ENCODE peak calls at places on chromosomes 11 and 22, in six cellular contexts. Q is GM12878, I is K562, Y is H1, N is HepG2, W is GM12892. C is an unnamed sample.

GRCh38 chr11:117600261-117600783 is 196.7 kb downstream of the DSCAML1 start:
- DNase-seq in Y (no peak), N (no peak), W (no peak), I (no peak), Q (no peak), C (no peak)

GRCh38 chr22:42883970-42884369 is 26.9 kb upstream of the ARFGAP3 start:
- DNase-seq in Q (no peak), Y (no peak), N (no peak), I (no peak), W (no peak), C (no peak)

GRCh38 chr11:304915-305833 is 2.4 kb upstream of the IFITM2 start:
- DNase-seq in W (no peak), Y (no peak), N (peak), Q (no peak), I (peak), C (no peak)

GRCh38 chr22:19478086-19478392 is 954 bp downstream of the UFD1 start:
- DNase-seq in Q (no peak), W (no peak), I (no peak), Y (no peak), N (no peak), C (no peak)

GRCh38 chr22:17237031-17237668 is 17.9 kb upstream of the ADA2 start:
- DNase-seq in W (peak), Q (peak), N (no peak), Y (no peak), I (no peak), C (peak)

GRCh38 chr11:13261600-13262061 is 16.0 kb upstream of the BMAL1 start:
- DNase-seq in N (no peak), Q (no peak), W (no peak), I (no peak), Y (no peak), C (no peak)

GRCh38 chr11:123519055-123519796 is 89.2 kb downstream of the GRAMD1B start:
- DNase-seq in Q (no peak), Y (no peak), I (no peak), N (no peak), W (no peak), C (no peak)

GRCh38 chr11:134879341-134879740 is 467.3 kb upstream of the B3GAT1 start:
- DNase-seq in Y (no peak), Q (no peak), N (no peak), I (no peak), W (no peak), C (no peak)

GRCh38 chr22:44701824-44702478 is at the start of gene PRR5:
- DNase-seq in I (peak), Q (no peak), Y (no peak), N (peak), W (peak), C (peak)

GRCh38 chr11:72617080-72617744 is 57.0 kb downstream of the PDE2A start:
- DNase-seq in N (no peak), Y (no peak), W (no peak), I (no peak), Q (no peak), C (no peak)

GRCh38 chr11:126596474-126596873 is 241.0 kb downstream of the ST3GAL4 start:
- DNase-seq in I (no peak), N (no peak), W (no peak), Q (no peak), Y (no peak), C (no peak)

GRCh38 chr11:105265859-105266258 is 126.3 kb upstream of the CARD18 start:
- DNase-seq in W (no peak), I (no peak), N (no peak), Q (no peak), Y (no peak), C (no peak)

GRCh38 chr11:12755510-12755909 is 81.3 kb downstream of the TEAD1 start:
- DNase-seq in Y (no peak), Q (no peak), W (no peak), N (no peak), I (no peak), C (no peak)

GRCh38 chr11:9802291-9802861 is 138.5 kb downstream of the SWAP70 start:
- DNase-seq in Y (no peak), Q (no peak), W (no peak), N (no peak), I (no peak), C (no peak)

DNA sequence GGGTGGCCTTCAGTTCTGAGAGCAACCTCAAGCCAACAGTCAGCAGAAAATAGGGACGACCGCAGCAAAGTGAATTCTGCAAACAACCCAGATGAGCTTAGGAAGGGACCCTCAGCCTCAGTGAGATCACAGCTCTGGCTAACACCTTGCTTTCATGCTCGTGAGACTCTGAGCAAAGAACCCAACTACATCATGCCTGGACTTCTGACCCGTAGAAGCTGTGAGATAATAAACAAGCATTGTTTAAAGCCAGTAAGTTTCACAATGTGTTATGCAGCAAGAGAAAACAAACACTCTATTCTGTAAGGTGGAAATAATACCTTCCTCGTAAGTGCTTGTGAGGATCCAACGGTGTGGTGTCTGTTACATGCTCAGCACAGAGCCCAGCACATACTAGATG is 433.5 kb downstream of the BUD13 start:
- DNase-seq in N (peak), I (no peak), Y (no peak), Q (no peak), W (no peak), C (no peak)
- TF ChIP-seq TAF1 in N (no peak), I (no peak), Y (no peak), Q (no peak), W (no peak), C (no peak)

GRCh38 chr11:74639533-74639932 is 47.2 kb downstream of the POLD3 start:
- DNase-seq in W (no peak), N (no peak), Q (no peak), I (peak), Y (no peak), C (no peak)

GRCh38 chr11:74642912-74643311 is 50.5 kb downstream of the POLD3 start:
- DNase-seq in Y (no peak), I (no peak), W (no peak), Q (no peak), N (no peak), C (no peak)

GRCh38 chr11:74641905-74642304 is 49.5 kb downstream of the POLD3 start:
- DNase-seq in Q (no peak), W (no peak), Y (no peak), N (no peak), I (no peak), C (no peak)

GRCh38 chr11:74644084-74644483 is 51.7 kb downstream of the POLD3 start:
- DNase-seq in W (no peak), Q (no peak), Y (no peak), N (no peak), I (no peak), C (no peak)

GRCh38 chr11:74641289-74641688 is 48.9 kb downstream of the POLD3 start:
- DNase-seq in W (no peak), Y (no peak), Q (no peak), I (peak), N (no peak), C (no peak)
- TF ChIP-seq TAF1 in W (no peak), Y (no peak), Q (no peak), I (no peak), N (no peak), C (no peak)

GRCh38 chr22:49155039-49155808 is 672.4 kb downstream of the BRD1 start:
- DNase-seq in W (no peak), Q (no peak), I (no peak), Y (no peak), N (no peak), C (no peak)

GRCh38 chr22:49155809-49156580 is 671.7 kb downstream of the BRD1 start:
- DNase-seq in Q (no peak), N (no peak), I (no peak), Y (no peak), W (no peak), C (no peak)

GRCh38 chr22:49152930-49153770 is 674.5 kb downstream of the BRD1 start:
- DNase-seq in I (no peak), Q (no peak), W (no peak), Y (no peak), N (no peak), C (no peak)

GRCh38 chr22:49153921-49154320 is 673.8 kb downstream of the BRD1 start:
- DNase-seq in N (no peak), Y (no peak), Q (no peak), I (no peak), W (no peak), C (no peak)

GRCh38 chr22:49154433-49154832 is 673.2 kb downstream of the BRD1 start:
- DNase-seq in W (no peak), Y (no peak), I (no peak), N (no peak), Q (no peak), C (no peak)
- TF ChIP-seq TAF1 in W (no peak), Y (no peak), I (no peak), N (no peak), Q (no peak), C (no peak)

GRCh38 chr11:64872790-64873488 is 5.5 kb downstream of the EHD1 start:
- DNase-seq in Q (no peak), I (no peak), N (peak), W (no peak), Y (no peak), C (no peak)
- TF ChIP-seq TAF1 in Q (no peak), I (no peak), N (no peak), W (no peak), Y (no peak), C (no peak)

GRCh38 chr11:30392221-30392784 is 69.4 kb downstream of the ARL14EP start:
- DNase-seq in Y (no peak), N (no peak), W (no peak), I (no peak), Q (no peak), C (no peak)
- TF ChIP-seq TAF1 in Y (no peak), N (no peak), W (no peak), I (no peak), Q (no peak), C (no peak)

DNA sequence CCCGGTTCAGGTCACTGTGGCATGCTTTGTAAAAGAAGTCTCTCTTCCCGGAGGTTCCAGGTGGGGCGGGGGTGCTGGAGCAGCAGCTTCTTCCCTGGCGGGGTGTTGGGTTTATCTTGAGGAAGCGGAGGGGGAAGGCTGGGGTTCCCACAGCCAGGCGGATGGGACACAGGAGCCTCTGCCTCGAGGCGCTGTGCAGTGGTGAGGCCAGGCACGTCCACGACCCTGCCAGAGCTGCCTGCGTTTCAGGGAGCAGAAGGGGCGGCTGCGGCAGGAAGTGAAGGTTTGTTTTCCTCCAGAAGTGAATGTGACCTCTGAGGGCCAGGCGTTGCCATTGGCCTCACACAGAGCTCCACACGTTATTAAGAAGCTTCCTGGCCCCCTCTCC is 20.1 kb upstream of the ADORA2A start:
- DNase-seq in W (no peak), I (no peak), Q (no peak), N (no peak), Y (no peak), C (no peak)
- TF ChIP-seq TAF1 in W (no peak), I (no peak), Q (no peak), N (no peak), Y (no peak), C (no peak)